ENCODE peak calls at places on chromosomes 16 and 17, in ten cellular contexts. U is LoVo; I is HuH-7; R is AG08396; S is activated CD4-positive, alpha-beta T cell treated with anti-CD3 and anti-CD28 coated beads, Interleukin-2, amount 10 ng/mL, durations not matched to agents 24 days and 14 days; G is cardiac fibroblast; X is mesenteric fat pad; K is EL; N is AG09309; L is CD8-positive, alpha-beta memory T cell. D is an unnamed sample.

GRCh38 chr16:58264961-58265479 is 29.8 kb downstream of the PRSS54 start:
- DNase-seq in U (peak; percentile 67), I (no peak), R (peak; percentile 80), S (no peak), G (peak; percentile 67), X (no peak), K (peak; percentile 86), N (peak; percentile 43), L (no peak), D (no peak)

GRCh38 chr17:65750678-65751077 is 189.2 kb upstream of the AXIN2 start:
- DNase-seq in U (peak; percentile 93), I (peak; percentile 8), R (peak; percentile 87), S (peak; percentile 61), G (peak; percentile 93), X (no peak), K (peak; percentile 96), N (peak; percentile 73), L (peak; percentile 49), D (no peak)

GRCh38 chr16:9077001-9077809 is 14.2 kb upstream of the HAPSTR1 start:
- DNase-seq in U (peak; percentile 59), I (no peak), R (no peak), S (no peak), G (peak; percentile 65), X (no peak), K (peak; percentile 92), N (peak; percentile 55), L (no peak), D (no peak)

GRCh38 chr16:89560413-89561194 is at the start of gene RPL13:
- DNase-seq in U (peak; percentile 95), I (peak; percentile 100), R (peak; percentile 98), S (peak; percentile 98), G (peak; percentile 97), X (peak; percentile 97), K (peak; percentile 96), N (peak; percentile 76), L (peak; percentile 90), D (peak; percentile 95)

GRCh38 chr17:82917656-82918345 is 78.0 kb upstream of the ZNF750 start:
- DNase-seq in U (no peak), I (peak; percentile 79), R (peak; percentile 49), S (peak; percentile 69), G (peak; percentile 57), X (no peak), K (peak; percentile 6), N (no peak), L (peak; percentile 21), D (no peak)

GRCh38 chr16:78395035-78395434 is 295.6 kb downstream of the WWOX start:
- DNase-seq in U (no peak), I (no peak), R (no peak), S (no peak), G (no peak), X (no peak), K (no peak), N (no peak), L (no peak), D (no peak)

GRCh38 chr16:16945207-16945606 is 525.6 kb downstream of the XYLT1 start:
- DNase-seq in U (no peak), I (no peak), R (no peak), S (no peak), G (no peak), X (no peak), K (no peak), N (no peak), L (no peak), D (no peak)

GRCh38 chr17:144936-145670 is 7.7 kb downstream of the SCGB1C2 start:
- DNase-seq in U (no peak), I (no peak), R (no peak), S (peak; percentile 55), G (no peak), X (peak; percentile 43), K (no peak), N (no peak), L (no peak), D (peak; percentile 41)

GRCh38 chr16:75570351-75571104 is 4.3 kb downstream of the GABARAPL2 start:
- DNase-seq in U (no peak), I (no peak), R (no peak), S (no peak), G (no peak), X (no peak), K (no peak), N (no peak), L (no peak), D (no peak)

GRCh38 chr16:72384651-72385050 is 212.7 kb upstream of the PMFBP1 start:
- DNase-seq in U (no peak), I (no peak), R (no peak), S (no peak), G (no peak), X (no peak), K (no peak), N (no peak), L (no peak), D (no peak)

GRCh38 chr17:74202879-74203432 is 522 bp upstream of the RPL38 start:
- DNase-seq in U (no peak), I (no peak), R (no peak), S (no peak), G (no peak), X (no peak), K (no peak), N (no peak), L (no peak), D (no peak)